ENCODE peak calls at places on chromosomes 4 and X, in eight cellular contexts. One of them, this sample, is unnamed.

GRCh38 chr4:39539026-39539690 is 11.9 kb upstream of the UGDH start:
- DNase-seq in sciatic nerve: no peak
- DNase-seq in HTR-8/SVneo: no peak
- DNase-seq in kidney tubule cell: peak; percentile 59
- DNase-seq in neural crest cell: no peak
- DNase-seq in globus pallidus: no peak
- DNase-seq in A549: no peak
- DNase-seq in NCI-H526: peak; percentile 49
- DNase-seq in this sample: no peak

GRCh38 chr4:186651624-186652023 is 72.0 kb downstream of the FAT1 start:
- DNase-seq in neural crest cell: no peak
- DNase-seq in NCI-H526: no peak
- DNase-seq in kidney tubule cell: peak; percentile 59
- DNase-seq in sciatic nerve: peak; percentile 72
- DNase-seq in globus pallidus: peak; percentile 87
- DNase-seq in HTR-8/SVneo: no peak
- DNase-seq in A549: peak; percentile 28
- DNase-seq in this sample: no peak

GRCh38 chr4:111020961-111021360 is 398.1 kb upstream of the PITX2 start:
- DNase-seq in globus pallidus: no peak
- DNase-seq in A549: no peak
- DNase-seq in neural crest cell: no peak
- DNase-seq in kidney tubule cell: no peak
- DNase-seq in HTR-8/SVneo: no peak
- DNase-seq in sciatic nerve: no peak
- DNase-seq in NCI-H526: no peak
- DNase-seq in this sample: no peak

GRCh38 chr4:148664636-148665035 is 222.4 kb upstream of the NR3C2 start:
- DNase-seq in kidney tubule cell: no peak
- DNase-seq in neural crest cell: no peak
- DNase-seq in A549: no peak
- DNase-seq in HTR-8/SVneo: no peak
- DNase-seq in NCI-H526: no peak
- DNase-seq in globus pallidus: no peak
- DNase-seq in sciatic nerve: no peak
- DNase-seq in this sample: no peak

GRCh38 chr4:89556596-89557305 is 249.2 kb upstream of the GPRIN3 start:
- DNase-seq in sciatic nerve: no peak
- DNase-seq in NCI-H526: no peak
- DNase-seq in neural crest cell: no peak
- DNase-seq in globus pallidus: no peak
- DNase-seq in kidney tubule cell: no peak
- DNase-seq in HTR-8/SVneo: no peak
- DNase-seq in A549: no peak
- DNase-seq in this sample: no peak

GRCh38 chrX:153869473-153870287 is 16.3 kb downstream of the L1CAM start:
- DNase-seq in NCI-H526: no peak
- DNase-seq in neural crest cell: no peak
- DNase-seq in HTR-8/SVneo: no peak
- DNase-seq in A549: no peak
- DNase-seq in globus pallidus: no peak
- DNase-seq in sciatic nerve: no peak
- DNase-seq in kidney tubule cell: no peak
- DNase-seq in this sample: no peak

GRCh38 chr4:20778896-20779295 is 78.6 kb downstream of the PACRGL start:
- DNase-seq in sciatic nerve: no peak
- DNase-seq in globus pallidus: no peak
- DNase-seq in A549: no peak
- DNase-seq in kidney tubule cell: no peak
- DNase-seq in HTR-8/SVneo: no peak
- DNase-seq in NCI-H526: no peak
- DNase-seq in neural crest cell: no peak
- DNase-seq in this sample: no peak

GRCh38 chrX:3345281-3346081 is 971 bp downstream of the MXRA5 start:
- DNase-seq in globus pallidus: no peak
- DNase-seq in A549: no peak
- DNase-seq in sciatic nerve: peak; percentile 67
- DNase-seq in neural crest cell: peak; percentile 24
- DNase-seq in kidney tubule cell: peak; percentile 51
- DNase-seq in NCI-H526: no peak
- DNase-seq in HTR-8/SVneo: peak; percentile 9
- DNase-seq in this sample: no peak

GRCh38 chr4:164441131-164441530 is 312.8 kb upstream of the SMIM31 start:
- DNase-seq in globus pallidus: no peak
- DNase-seq in neural crest cell: no peak
- DNase-seq in NCI-H526: no peak
- DNase-seq in HTR-8/SVneo: no peak
- DNase-seq in kidney tubule cell: no peak
- DNase-seq in sciatic nerve: no peak
- DNase-seq in A549: no peak
- DNase-seq in this sample: no peak

GRCh38 chrX:115023139-115023538 is 5.7 kb upstream of the IL13RA2 start:
- DNase-seq in NCI-H526: no peak
- DNase-seq in HTR-8/SVneo: peak; percentile 0
- DNase-seq in A549: no peak
- DNase-seq in globus pallidus: no peak
- DNase-seq in kidney tubule cell: peak; percentile 92
- DNase-seq in neural crest cell: no peak
- DNase-seq in sciatic nerve: no peak
- DNase-seq in this sample: peak; percentile 36

GRCh38 chr4:140252742-140253555 is 99.0 kb upstream of the MAML3 start:
- DNase-seq in sciatic nerve: peak; percentile 88
- DNase-seq in A549: peak; percentile 63
- DNase-seq in NCI-H526: peak; percentile 83
- DNase-seq in globus pallidus: peak; percentile 93
- DNase-seq in HTR-8/SVneo: peak; percentile 53
- DNase-seq in neural crest cell: peak; percentile 87
- DNase-seq in kidney tubule cell: peak; percentile 82
- DNase-seq in this sample: no peak

GRCh38 chr4:153509724-153510123 is 43.6 kb downstream of the TMEM131L start:
- DNase-seq in globus pallidus: no peak
- DNase-seq in HTR-8/SVneo: no peak
- DNase-seq in NCI-H526: peak; percentile 18
- DNase-seq in kidney tubule cell: no peak
- DNase-seq in A549: no peak
- DNase-seq in neural crest cell: no peak
- DNase-seq in sciatic nerve: no peak
- DNase-seq in this sample: no peak

GRCh38 chr4:150173420-150173819 is 95.2 kb downstream of the DCLK2 start:
- DNase-seq in neural crest cell: no peak
- DNase-seq in kidney tubule cell: no peak
- DNase-seq in sciatic nerve: no peak
- DNase-seq in HTR-8/SVneo: no peak
- DNase-seq in globus pallidus: peak; percentile 61
- DNase-seq in NCI-H526: peak; percentile 46
- DNase-seq in A549: no peak
- DNase-seq in this sample: no peak

GRCh38 chr4:109169160-109169559 is 133.3 kb downstream of the COL25A1 start:
- DNase-seq in neural crest cell: no peak
- DNase-seq in kidney tubule cell: peak; percentile 30
- DNase-seq in NCI-H526: no peak
- DNase-seq in A549: no peak
- DNase-seq in HTR-8/SVneo: no peak
- DNase-seq in sciatic nerve: no peak
- DNase-seq in globus pallidus: no peak
- DNase-seq in this sample: no peak

GRCh38 chrX:11349661-11350337 is 56.6 kb downstream of the AMELX start:
- DNase-seq in globus pallidus: no peak
- DNase-seq in kidney tubule cell: no peak
- DNase-seq in NCI-H526: no peak
- DNase-seq in A549: no peak
- DNase-seq in neural crest cell: no peak
- DNase-seq in sciatic nerve: no peak
- DNase-seq in HTR-8/SVneo: no peak
- DNase-seq in this sample: no peak

This sample was measured in HFF-Myc.